ENCODE peak calls at places on chromosome 5, in ten cellular contexts. Q is Caco-2; N is AG04450; I is CD4-positive, CD25-positive, alpha-beta regulatory T cell; G is HTR-8/SVneo; D is naive thymus-derived CD8-positive, alpha-beta T cell; H is NCI-H82; Y is fibroblast of lung; P is activated effector memory CD4-positive, alpha-beta T cell treated with anti-CD3 and anti-CD28 coated beads, Interleukin-2, amount 50 U/mL, for 16 hours; K is activated CD8-positive, alpha-beta memory T cell treated with anti-CD3 and anti-CD28 coated beads, Interleukin-2, amount 50 U/mL, for 48 hours. W is an unnamed sample.

GRCh38 chr5:173671121-173671949 is 54.9 kb upstream of the BOD1 start:
- DNase-seq in Q (no peak), N (no peak), I (no peak), G (no peak), D (no peak), H (no peak), Y (peak), P (no peak), K (peak), W (no peak)

GRCh38 chr5:130550553-130550940 is 614.5 kb downstream of the HINT1 start:
- DNase-seq in Q (no peak), N (no peak), I (no peak), G (no peak), D (no peak), H (no peak), Y (no peak), P (no peak), K (no peak), W (no peak)

GRCh38 chr5:109645591-109646236 is 44.0 kb upstream of the MAN2A1 start:
- DNase-seq in Q (no peak), N (no peak), I (no peak), G (no peak), D (no peak), H (peak), Y (no peak), P (no peak), K (no peak), W (no peak)

GRCh38 chr5:150774145-150774544 is 4.4 kb upstream of the SMIM3 start:
- DNase-seq in Q (no peak), N (no peak), I (no peak), G (no peak), D (no peak), H (no peak), Y (peak), P (no peak), K (no peak), W (no peak)

GRCh38 chr5:31931872-31932271 is 242.2 kb downstream of the GOLPH3 start:
- DNase-seq in Q (no peak), N (no peak), I (no peak), G (no peak), D (no peak), H (no peak), Y (no peak), P (no peak), K (no peak), W (no peak)

GRCh38 chr5:119752921-119753886 is 123.8 kb downstream of the FAM170A start:
- DNase-seq in Q (no peak), N (no peak), I (no peak), G (no peak), D (no peak), H (no peak), Y (no peak), P (no peak), K (no peak), W (no peak)

GRCh38 chr5:149740866-149741459 is 10.9 kb downstream of the PPARGC1B start:
- DNase-seq in Q (no peak), N (no peak), I (no peak), G (no peak), D (no peak), H (no peak), Y (no peak), P (no peak), K (no peak), W (no peak)

GRCh38 chr5:98769256-98770157 is 4.0 kb upstream of the RGMB start:
- DNase-seq in Q (peak), N (peak), I (peak), G (peak), D (no peak), H (peak), Y (peak), P (peak), K (peak), W (no peak)

GRCh38 chr5:612498-613424 is 621 bp downstream of the CEP72 start:
- DNase-seq in Q (peak), N (no peak), I (peak), G (peak), D (no peak), H (peak), Y (no peak), P (no peak), K (peak), W (peak)

GRCh38 chr5:79561525-79561893 is 47.6 kb upstream of the HOMER1 start:
- DNase-seq in Q (no peak), N (no peak), I (peak), G (no peak), D (no peak), H (no peak), Y (no peak), P (no peak), K (peak), W (no peak)

GRCh38 chr5:72156921-72157320 is 49.6 kb downstream of the MAP1B start:
- DNase-seq in Q (no peak), N (peak), I (no peak), G (no peak), D (no peak), H (no peak), Y (peak), P (no peak), K (no peak), W (no peak)

GRCh38 chr5:126597156-126597555 is 2.1 kb upstream of the ALDH7A1 start:
- DNase-seq in Q (no peak), N (peak), I (no peak), G (peak), D (no peak), H (no peak), Y (peak), P (no peak), K (no peak), W (no peak)

GRCh38 chr5:155004138-155004744 is 9.3 kb upstream of the KIF4B start:
- DNase-seq in Q (peak), N (no peak), I (peak), G (no peak), D (no peak), H (no peak), Y (no peak), P (peak), K (peak), W (no peak)

GRCh38 chr5:74766348-74766886 is 500 bp downstream of the GFM2 start:
- DNase-seq in Q (peak), N (no peak), I (peak), G (peak), D (peak), H (peak), Y (peak), P (peak), K (no peak), W (no peak)

GRCh38 chr5:150780816-150781221 is 2.3 kb downstream of the SMIM3 start:
- DNase-seq in Q (no peak), N (no peak), I (no peak), G (no peak), D (no peak), H (no peak), Y (peak), P (no peak), K (no peak), W (no peak)

GRCh38 chr5:113197456-113198200 is 221.0 kb downstream of the DCP2 start:
- DNase-seq in Q (no peak), N (no peak), I (no peak), G (no peak), D (no peak), H (no peak), Y (no peak), P (no peak), K (no peak), W (no peak)